ENCODE peak calls at places on chromosomes 2 and 18, in nine cellular contexts. M is GM12865, Y is A549, O is ureter, K is HFFc6, B is left ventricle myocardium inferior, W is small intestine, Q is AG08396, C is fibroblast of the conjunctiva. V is an unnamed sample.
A peak's percentile ranks its signal among the peaks of the same experiment; 100 is the strongest.

GRCh38 chr2:181813963-181814565 is 77.5 kb upstream of the ITPRID2 start:
- DNase-seq in M (no peak), Y (peak; percentile 44), O (no peak), K (peak; percentile 49), B (no peak), W (no peak), Q (peak; percentile 16), C (peak; percentile 31), V (no peak)

GRCh38 chr2:30465171-30465545 is 18.1 kb downstream of the LCLAT1 start:
- DNase-seq in M (no peak), Y (no peak), O (no peak), K (no peak), B (no peak), W (no peak), Q (no peak), C (no peak), V (no peak)

GRCh38 chr2:21422050-21422449 is 298.3 kb downstream of the TDRD15 start:
- DNase-seq in M (peak; percentile 64), Y (peak; percentile 34), O (no peak), K (no peak), B (peak; percentile 15), W (no peak), Q (peak; percentile 30), C (no peak), V (peak; percentile 23)

GRCh38 chr2:109516445-109517117 is 97.2 kb downstream of the SEPTIN10 start:
- DNase-seq in M (peak; percentile 53), Y (peak; percentile 65), O (no peak), K (peak; percentile 11), B (peak; percentile 51), W (peak; percentile 55), Q (peak; percentile 56), C (peak; percentile 8), V (peak; percentile 73)

GRCh38 chr2:161250864-161251436 is 57.3 kb upstream of the PSMD14 start:
- DNase-seq in M (peak; percentile 61), Y (peak; percentile 73), O (no peak), K (peak; percentile 23), B (no peak), W (peak; percentile 87), Q (peak; percentile 38), C (no peak), V (peak; percentile 74)

GRCh38 chr2:75882530-75882929 is 171.8 kb upstream of the GCFC2 start:
- DNase-seq in M (no peak), Y (no peak), O (no peak), K (no peak), B (no peak), W (no peak), Q (no peak), C (no peak), V (no peak)

GRCh38 chr2:240396623-240397541 is 38.6 kb upstream of the GPC1 start:
- DNase-seq in M (no peak), Y (no peak), O (peak; percentile 39), K (no peak), B (no peak), W (no peak), Q (no peak), C (no peak), V (no peak)

GRCh38 chr2:193103064-193103463 is 908.3 kb upstream of the TMEFF2 start:
- DNase-seq in M (no peak), Y (peak; percentile 24), O (no peak), K (no peak), B (no peak), W (peak; percentile 82), Q (no peak), C (peak; percentile 1), V (peak; percentile 2)

GRCh38 chr18:10213526-10213925 is 240.9 kb upstream of the APCDD1 start:
- DNase-seq in M (peak; percentile 62), Y (peak; percentile 24), O (no peak), K (no peak), B (no peak), W (peak; percentile 8), Q (no peak), C (no peak), V (no peak)

V was measured in HepG2.